ENCODE peak calls at places on chromosomes 12 and 14, in five cellular contexts. One of them, this sample, is unnamed.
A peak's percentile ranks its signal among the peaks of the same experiment; 100 is the strongest.

GRCh38 chr12:89469361-89469760 is 55.2 kb downstream of the GALNT4 start:
- DNase-seq in RPMI7951: peak; percentile 56
- DNase-seq in A549: no peak
- DNase-seq in activated naive CD4-positive, alpha-beta T cell: no peak
- DNase-seq in activated CD4-positive, alpha-beta T cell treated with anti-CD3 and anti-CD28 coated beads, Interleukin-2, amount 50 U/mL, for 4 hours: peak; percentile 8
- DNase-seq in this sample: peak; percentile 42

GRCh38 chr12:59823535-59823934 is 227.7 kb downstream of the SLC16A7 start:
- DNase-seq in activated naive CD4-positive, alpha-beta T cell: no peak
- DNase-seq in activated CD4-positive, alpha-beta T cell treated with anti-CD3 and anti-CD28 coated beads, Interleukin-2, amount 50 U/mL, for 4 hours: no peak
- DNase-seq in RPMI7951: no peak
- DNase-seq in A549: no peak
- DNase-seq in this sample: no peak

GRCh38 chr12:69338120-69338859 is 9.9 kb upstream of the LYZ start:
- DNase-seq in activated naive CD4-positive, alpha-beta T cell: no peak
- DNase-seq in activated CD4-positive, alpha-beta T cell treated with anti-CD3 and anti-CD28 coated beads, Interleukin-2, amount 50 U/mL, for 4 hours: no peak
- DNase-seq in A549: no peak
- DNase-seq in RPMI7951: no peak
- DNase-seq in this sample: no peak

GRCh38 chr14:75539562-75540478 is 17.6 kb downstream of the BATF start:
- DNase-seq in activated CD4-positive, alpha-beta T cell treated with anti-CD3 and anti-CD28 coated beads, Interleukin-2, amount 50 U/mL, for 4 hours: peak; percentile 45
- DNase-seq in activated naive CD4-positive, alpha-beta T cell: no peak
- DNase-seq in A549: no peak
- DNase-seq in RPMI7951: no peak
- DNase-seq in this sample: no peak

GRCh38 chr14:84707830-84708229 is 822.1 kb upstream of the FLRT2 start:
- DNase-seq in RPMI7951: no peak
- DNase-seq in activated naive CD4-positive, alpha-beta T cell: no peak
- DNase-seq in activated CD4-positive, alpha-beta T cell treated with anti-CD3 and anti-CD28 coated beads, Interleukin-2, amount 50 U/mL, for 4 hours: no peak
- DNase-seq in A549: no peak
- DNase-seq in this sample: no peak

GRCh38 chr14:24339284-24340151 is at the start of gene RIPK3:
- DNase-seq in A549: no peak
- DNase-seq in activated CD4-positive, alpha-beta T cell treated with anti-CD3 and anti-CD28 coated beads, Interleukin-2, amount 50 U/mL, for 4 hours: peak; percentile 68
- DNase-seq in activated naive CD4-positive, alpha-beta T cell: peak; percentile 73
- DNase-seq in RPMI7951: no peak
- DNase-seq in this sample: no peak

GRCh38 chr14:103923863-103924262 is 4.4 kb upstream of the TDRD9 start:
- DNase-seq in activated naive CD4-positive, alpha-beta T cell: no peak
- DNase-seq in RPMI7951: no peak
- DNase-seq in activated CD4-positive, alpha-beta T cell treated with anti-CD3 and anti-CD28 coated beads, Interleukin-2, amount 50 U/mL, for 4 hours: no peak
- DNase-seq in A549: no peak
- DNase-seq in this sample: no peak

GRCh38 chr12:2902287-2902880 is 11.7 kb downstream of the TULP3 start:
- DNase-seq in activated CD4-positive, alpha-beta T cell treated with anti-CD3 and anti-CD28 coated beads, Interleukin-2, amount 50 U/mL, for 4 hours: no peak
- DNase-seq in A549: no peak
- DNase-seq in activated naive CD4-positive, alpha-beta T cell: no peak
- DNase-seq in RPMI7951: no peak
- DNase-seq in this sample: no peak

GRCh38 chr14:99430491-99430890 is 50.2 kb downstream of the SETD3 start:
- DNase-seq in A549: peak; percentile 16
- DNase-seq in activated CD4-positive, alpha-beta T cell treated with anti-CD3 and anti-CD28 coated beads, Interleukin-2, amount 50 U/mL, for 4 hours: peak; percentile 16
- DNase-seq in RPMI7951: no peak
- DNase-seq in activated naive CD4-positive, alpha-beta T cell: no peak
- DNase-seq in this sample: no peak

GRCh38 chr12:20426191-20426590 is 57.9 kb downstream of the PDE3A start:
- DNase-seq in activated CD4-positive, alpha-beta T cell treated with anti-CD3 and anti-CD28 coated beads, Interleukin-2, amount 50 U/mL, for 4 hours: no peak
- DNase-seq in activated naive CD4-positive, alpha-beta T cell: no peak
- DNase-seq in RPMI7951: no peak
- DNase-seq in A549: no peak
- DNase-seq in this sample: peak; percentile 22

GRCh38 chr12:109462868-109463692 is 14.0 kb downstream of the KCTD10 start:
- DNase-seq in activated CD4-positive, alpha-beta T cell treated with anti-CD3 and anti-CD28 coated beads, Interleukin-2, amount 50 U/mL, for 4 hours: no peak
- DNase-seq in activated naive CD4-positive, alpha-beta T cell: no peak
- DNase-seq in A549: peak; percentile 59
- DNase-seq in RPMI7951: peak; percentile 98
- DNase-seq in this sample: peak; percentile 92

This sample was measured in stromal cell of bone marrow.